ENCODE peak calls at places on chromosomes 11 and 22, in six cellular contexts. One of them, this sample, is unnamed.

GRCh38 chr22:20156611-20157415 is 6.0 kb upstream of the CCDC188 start:
- DNase-seq in dorsolateral prefrontal cortex: peak
- DNase-seq in PC-9: peak
- DNase-seq in CD8-positive, alpha-beta memory T cell: peak
- DNase-seq in A673: peak
- DNase-seq in cardiac muscle cell: peak
- DNase-seq in this sample: peak

GRCh38 chr22:50660306-50660705 is 12.3 kb upstream of the SHANK3 start:
- DNase-seq in CD8-positive, alpha-beta memory T cell: no peak
- DNase-seq in dorsolateral prefrontal cortex: no peak
- DNase-seq in A673: no peak
- DNase-seq in cardiac muscle cell: no peak
- DNase-seq in PC-9: peak
- DNase-seq in this sample: no peak

GRCh38 chr11:86696004-86696403 is 23.6 kb upstream of the ME3 start:
- DNase-seq in dorsolateral prefrontal cortex: no peak
- DNase-seq in CD8-positive, alpha-beta memory T cell: no peak
- DNase-seq in cardiac muscle cell: no peak
- DNase-seq in PC-9: peak
- DNase-seq in A673: peak
- DNase-seq in this sample: no peak

GRCh38 chr11:128603752-128604472 is 16.6 kb upstream of the ETS1 start:
- DNase-seq in dorsolateral prefrontal cortex: no peak
- DNase-seq in CD8-positive, alpha-beta memory T cell: no peak
- DNase-seq in A673: no peak
- DNase-seq in cardiac muscle cell: no peak
- DNase-seq in PC-9: no peak
- DNase-seq in this sample: no peak

GRCh38 chr11:94876645-94877445 is 96.5 kb downstream of the CWC15 start:
- DNase-seq in A673: peak
- DNase-seq in PC-9: no peak
- DNase-seq in CD8-positive, alpha-beta memory T cell: no peak
- DNase-seq in dorsolateral prefrontal cortex: no peak
- DNase-seq in cardiac muscle cell: peak
- DNase-seq in this sample: no peak

GRCh38 chr11:6196396-6196795 is 2.6 kb upstream of the OR52W1 start:
- DNase-seq in CD8-positive, alpha-beta memory T cell: no peak
- DNase-seq in PC-9: no peak
- DNase-seq in A673: no peak
- DNase-seq in cardiac muscle cell: no peak
- DNase-seq in dorsolateral prefrontal cortex: no peak
- DNase-seq in this sample: no peak

GRCh38 chr11:106854429-106854828 is 163.8 kb downstream of the GUCY1A2 start:
- DNase-seq in CD8-positive, alpha-beta memory T cell: no peak
- DNase-seq in cardiac muscle cell: no peak
- DNase-seq in dorsolateral prefrontal cortex: no peak
- DNase-seq in PC-9: no peak
- DNase-seq in A673: no peak
- DNase-seq in this sample: no peak

GRCh38 chr11:8959546-8960166 is 4.6 kb downstream of the TMEM9B start:
- DNase-seq in PC-9: peak
- DNase-seq in cardiac muscle cell: peak
- DNase-seq in A673: peak
- DNase-seq in dorsolateral prefrontal cortex: peak
- DNase-seq in CD8-positive, alpha-beta memory T cell: no peak
- DNase-seq in this sample: no peak

GRCh38 chr22:32854351-32854804 is 52.9 kb downstream of the TIMP3 start:
- DNase-seq in dorsolateral prefrontal cortex: no peak
- DNase-seq in PC-9: no peak
- DNase-seq in cardiac muscle cell: no peak
- DNase-seq in CD8-positive, alpha-beta memory T cell: no peak
- DNase-seq in A673: no peak
- DNase-seq in this sample: peak

GRCh38 chr11:117315285-117316196 is 515 bp downstream of the BACE1 start:
- DNase-seq in PC-9: no peak
- DNase-seq in CD8-positive, alpha-beta memory T cell: no peak
- DNase-seq in A673: no peak
- DNase-seq in dorsolateral prefrontal cortex: no peak
- DNase-seq in cardiac muscle cell: peak
- DNase-seq in this sample: no peak

GRCh38 chr22:43587574-43587973 is 175.8 kb downstream of the MPPED1 start:
- DNase-seq in A673: no peak
- DNase-seq in dorsolateral prefrontal cortex: no peak
- DNase-seq in cardiac muscle cell: no peak
- DNase-seq in CD8-positive, alpha-beta memory T cell: no peak
- DNase-seq in PC-9: no peak
- DNase-seq in this sample: no peak

GRCh38 chr11:101996106-101996505 is 51.1 kb upstream of the CFAP300 start:
- DNase-seq in dorsolateral prefrontal cortex: no peak
- DNase-seq in CD8-positive, alpha-beta memory T cell: no peak
- DNase-seq in A673: no peak
- DNase-seq in cardiac muscle cell: no peak
- DNase-seq in PC-9: no peak
- DNase-seq in this sample: no peak

GRCh38 chr22:46436595-46437163 is 100.7 kb downstream of the CELSR1 start:
- DNase-seq in dorsolateral prefrontal cortex: no peak
- DNase-seq in PC-9: peak
- DNase-seq in A673: no peak
- DNase-seq in cardiac muscle cell: no peak
- DNase-seq in CD8-positive, alpha-beta memory T cell: no peak
- DNase-seq in this sample: no peak

GRCh38 chr22:30637701-30638114 is 2.1 kb downstream of the SLC35E4 start:
- DNase-seq in PC-9: peak
- DNase-seq in A673: no peak
- DNase-seq in CD8-positive, alpha-beta memory T cell: no peak
- DNase-seq in dorsolateral prefrontal cortex: no peak
- DNase-seq in cardiac muscle cell: no peak
- DNase-seq in this sample: no peak

GRCh38 chr11:134452849-134453177 is 40.8 kb upstream of the B3GAT1 start:
- DNase-seq in A673: no peak
- DNase-seq in PC-9: no peak
- DNase-seq in dorsolateral prefrontal cortex: no peak
- DNase-seq in cardiac muscle cell: no peak
- DNase-seq in CD8-positive, alpha-beta memory T cell: no peak
- DNase-seq in this sample: no peak

GRCh38 chr11:14308114-14308896 is 50.7 kb downstream of the RRAS2 start:
- DNase-seq in A673: peak
- DNase-seq in CD8-positive, alpha-beta memory T cell: no peak
- DNase-seq in dorsolateral prefrontal cortex: no peak
- DNase-seq in cardiac muscle cell: peak
- DNase-seq in PC-9: no peak
- DNase-seq in this sample: no peak

GRCh38 chr11:79397252-79397651 is 43.6 kb downstream of the TENM4 start:
- DNase-seq in A673: no peak
- DNase-seq in dorsolateral prefrontal cortex: no peak
- DNase-seq in cardiac muscle cell: no peak
- DNase-seq in PC-9: no peak
- DNase-seq in CD8-positive, alpha-beta memory T cell: no peak
- DNase-seq in this sample: no peak

GRCh38 chr11:123253909-123254308 is 58.9 kb upstream of the CLMP start:
- DNase-seq in CD8-positive, alpha-beta memory T cell: no peak
- DNase-seq in A673: no peak
- DNase-seq in cardiac muscle cell: no peak
- DNase-seq in dorsolateral prefrontal cortex: peak
- DNase-seq in PC-9: no peak
- DNase-seq in this sample: no peak

GRCh38 chr22:40276877-40277823 is 69.2 kb upstream of the ADSL start:
- DNase-seq in A673: no peak
- DNase-seq in dorsolateral prefrontal cortex: no peak
- DNase-seq in PC-9: no peak
- DNase-seq in CD8-positive, alpha-beta memory T cell: no peak
- DNase-seq in cardiac muscle cell: no peak
- DNase-seq in this sample: no peak

GRCh38 chr11:2883717-2884423 is 1.7 kb downstream of the CDKN1C start:
- DNase-seq in A673: no peak
- DNase-seq in dorsolateral prefrontal cortex: no peak
- DNase-seq in CD8-positive, alpha-beta memory T cell: no peak
- DNase-seq in PC-9: no peak
- DNase-seq in cardiac muscle cell: peak
- DNase-seq in this sample: no peak

GRCh38 chr11:34302046-34302921 is 55.5 kb downstream of the ABTB2 start:
- DNase-seq in A673: no peak
- DNase-seq in dorsolateral prefrontal cortex: no peak
- DNase-seq in PC-9: peak
- DNase-seq in CD8-positive, alpha-beta memory T cell: no peak
- DNase-seq in cardiac muscle cell: peak
- DNase-seq in this sample: no peak

GRCh38 chr22:47417699-47418098 is 655.2 kb downstream of the TBC1D22A start:
- DNase-seq in A673: no peak
- DNase-seq in CD8-positive, alpha-beta memory T cell: no peak
- DNase-seq in PC-9: no peak
- DNase-seq in dorsolateral prefrontal cortex: no peak
- DNase-seq in cardiac muscle cell: no peak
- DNase-seq in this sample: no peak

GRCh38 chr11:35798983-35799382 is 136.4 kb downstream of the TRIM44 start:
- DNase-seq in cardiac muscle cell: no peak
- DNase-seq in CD8-positive, alpha-beta memory T cell: no peak
- DNase-seq in A673: no peak
- DNase-seq in PC-9: no peak
- DNase-seq in dorsolateral prefrontal cortex: peak
- DNase-seq in this sample: no peak

DNA sequence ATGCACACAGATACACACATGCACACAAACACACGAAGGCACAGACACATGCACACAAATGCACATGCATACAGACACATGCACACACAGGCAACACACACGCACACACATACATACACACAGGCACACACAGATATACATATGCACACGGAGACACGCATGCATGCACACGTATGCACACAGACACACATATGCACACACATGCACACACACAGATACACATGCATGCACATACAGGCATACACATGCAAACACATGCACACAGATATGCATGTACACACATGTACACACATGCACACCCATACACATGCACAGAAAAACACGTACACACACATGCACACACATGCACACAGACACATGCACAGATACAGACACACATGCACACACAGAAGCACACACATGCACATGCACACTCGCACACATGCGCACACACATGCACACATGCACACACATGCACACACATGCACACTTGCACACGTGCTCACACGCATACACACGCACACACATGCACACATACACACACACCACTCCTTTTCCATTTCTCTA is 70.8 kb upstream of the ALDH3B2 start:
- DNase-seq in dorsolateral prefrontal cortex: no peak
- DNase-seq in CD8-positive, alpha-beta memory T cell: no peak
- DNase-seq in PC-9: no peak
- DNase-seq in A673: no peak
- DNase-seq in cardiac muscle cell: no peak
- DNase-seq in this sample: no peak
- H3K27ac ChIP-seq in dorsolateral prefrontal cortex: no peak
- H3K27ac ChIP-seq in CD8-positive, alpha-beta memory T cell: no peak
- H3K27ac ChIP-seq in PC-9: no peak
- H3K27ac ChIP-seq in A673: no peak
- H3K27ac ChIP-seq in cardiac muscle cell: peak
- H3K27ac ChIP-seq in this sample: no peak

DNA sequence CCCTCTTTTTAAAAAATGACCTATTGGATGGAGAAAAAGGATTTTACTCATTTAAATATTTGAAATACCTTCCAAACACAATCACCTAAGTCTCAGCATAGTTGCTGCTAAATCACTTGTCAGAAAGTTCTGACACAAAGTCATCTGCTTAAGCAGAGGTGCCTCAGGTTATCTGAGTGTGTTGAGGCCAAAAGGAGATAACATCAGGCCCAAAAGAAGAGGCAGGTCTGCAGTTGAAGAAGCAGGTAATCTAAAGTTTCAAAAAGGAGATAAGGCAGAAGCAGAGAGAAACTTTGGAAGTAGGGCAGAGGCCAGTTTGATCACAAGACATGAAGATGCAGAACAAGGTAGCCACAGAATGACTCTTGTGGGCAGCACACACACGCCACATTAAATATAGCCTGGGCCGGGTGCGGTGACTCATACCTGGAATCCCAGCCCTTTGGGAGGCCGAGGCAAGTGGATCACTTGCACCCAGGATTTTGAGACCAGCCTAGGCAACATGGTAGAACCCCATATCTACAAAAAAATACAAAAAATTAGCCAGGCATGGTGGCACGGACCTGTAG is 175.7 kb upstream of the API5 start:
- DNase-seq in cardiac muscle cell: no peak
- DNase-seq in dorsolateral prefrontal cortex: no peak
- DNase-seq in A673: no peak
- DNase-seq in CD8-positive, alpha-beta memory T cell: no peak
- DNase-seq in PC-9: no peak
- DNase-seq in this sample: no peak
- H3K27ac ChIP-seq in cardiac muscle cell: no peak
- H3K27ac ChIP-seq in dorsolateral prefrontal cortex: no peak
- H3K27ac ChIP-seq in A673: no peak
- H3K27ac ChIP-seq in CD8-positive, alpha-beta memory T cell: no peak
- H3K27ac ChIP-seq in PC-9: no peak
- H3K27ac ChIP-seq in this sample: no peak

DNA sequence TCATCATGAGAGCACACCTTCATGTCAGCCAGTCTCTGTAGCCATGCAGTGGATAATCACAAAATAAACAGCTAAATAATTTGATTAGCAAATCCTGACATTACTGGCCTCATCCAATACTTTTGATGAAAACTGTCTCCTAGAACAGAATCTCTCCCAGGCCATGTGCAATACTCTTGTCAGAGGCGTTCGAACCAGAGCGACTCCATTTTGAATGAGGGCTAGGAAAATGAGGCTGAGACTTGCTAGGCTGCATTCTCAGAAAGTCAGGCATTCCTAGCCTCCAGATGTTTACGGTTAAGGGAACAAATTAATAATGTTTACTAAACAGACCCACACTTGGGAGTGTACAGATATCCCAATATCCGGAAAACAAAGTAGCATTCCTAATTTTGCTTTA is 69.9 kb downstream of the FAM168A start:
- DNase-seq in dorsolateral prefrontal cortex: no peak
- DNase-seq in CD8-positive, alpha-beta memory T cell: no peak
- DNase-seq in PC-9: no peak
- DNase-seq in A673: no peak
- DNase-seq in cardiac muscle cell: no peak
- DNase-seq in this sample: no peak
- H3K27ac ChIP-seq in dorsolateral prefrontal cortex: no peak
- H3K27ac ChIP-seq in CD8-positive, alpha-beta memory T cell: no peak
- H3K27ac ChIP-seq in PC-9: no peak
- H3K27ac ChIP-seq in A673: no peak
- H3K27ac ChIP-seq in cardiac muscle cell: no peak
- H3K27ac ChIP-seq in this sample: no peak

GRCh38 chr11:63503492-63503891 is 2.4 kb upstream of the LGALS12 start:
- DNase-seq in dorsolateral prefrontal cortex: no peak
- DNase-seq in PC-9: no peak
- DNase-seq in cardiac muscle cell: no peak
- DNase-seq in CD8-positive, alpha-beta memory T cell: no peak
- DNase-seq in A673: no peak
- DNase-seq in this sample: peak
- H3K27ac ChIP-seq in dorsolateral prefrontal cortex: no peak
- H3K27ac ChIP-seq in PC-9: no peak
- H3K27ac ChIP-seq in cardiac muscle cell: no peak
- H3K27ac ChIP-seq in CD8-positive, alpha-beta memory T cell: no peak
- H3K27ac ChIP-seq in A673: no peak
- H3K27ac ChIP-seq in this sample: no peak

GRCh38 chr22:19143967-19144400 is 467 bp downstream of the ESS2 start:
- DNase-seq in CD8-positive, alpha-beta memory T cell: peak
- DNase-seq in cardiac muscle cell: no peak
- DNase-seq in dorsolateral prefrontal cortex: no peak
- DNase-seq in A673: no peak
- DNase-seq in PC-9: no peak
- DNase-seq in this sample: no peak
- H3K27ac ChIP-seq in CD8-positive, alpha-beta memory T cell: peak
- H3K27ac ChIP-seq in cardiac muscle cell: peak
- H3K27ac ChIP-seq in dorsolateral prefrontal cortex: peak
- H3K27ac ChIP-seq in A673: peak
- H3K27ac ChIP-seq in PC-9: no peak
- H3K27ac ChIP-seq in this sample: peak

This sample was measured in substantia nigra.